ENCODE peak calls at places on chromosomes 4 and X, in ten cellular contexts. R is GM04503; T is WERI-Rb-1; S is HEK293T; W is activated CD4-positive, alpha-beta T cell treated with anti-CD3 and anti-CD28 coated beads, Interleukin-2, amount 50 U/mL, for 1 hour; B is ACHN; O is activated T-cell treated with anti-CD3 and anti-CD28 coated beads for 48 hours; Z is anterior cingulate cortex; F is EH; G is endothelial cell. A is an unnamed sample.

GRCh38 chr4:89337678-89338077 is 30.1 kb upstream of the GPRIN3 start:
- DNase-seq in Z (no peak), T (no peak), G (no peak), O (no peak), B (no peak), S (no peak), W (no peak), R (no peak), F (no peak), A (no peak)

GRCh38 chr4:10108818-10109783 is 7.5 kb downstream of the WDR1 start:
- DNase-seq in G (no peak), T (no peak), F (no peak), Z (no peak), B (no peak), O (no peak), W (peak), R (no peak), S (no peak), A (no peak)

GRCh38 chrX:153519569-153520285 is 2.3 kb downstream of the ATP2B3 start:
- DNase-seq in B (peak), G (no peak), T (peak), R (no peak), O (no peak), Z (no peak), W (no peak), S (no peak), F (peak), A (no peak)

GRCh38 chrX:149877636-149878035 is 3.3 kb upstream of the MAGEA8 start:
- DNase-seq in G (no peak), O (no peak), R (no peak), S (no peak), F (peak), B (no peak), T (no peak), Z (no peak), W (no peak), A (no peak)

GRCh38 chrX:3585719-3586118 is 127.7 kb downstream of the PRKX start:
- DNase-seq in G (no peak), T (no peak), F (no peak), O (no peak), B (no peak), Z (no peak), S (no peak), R (no peak), W (no peak), A (no peak)

GRCh38 chr4:105088110-105088879 is 58.4 kb upstream of the TET2 start:
- DNase-seq in G (no peak), B (no peak), R (peak), O (no peak), Z (peak), S (no peak), F (peak), W (no peak), T (no peak), A (peak)

GRCh38 chrX:46589977-46590723 is 16.6 kb downstream of the CHST7 start:
- DNase-seq in B (peak), W (no peak), S (no peak), R (peak), F (peak), Z (no peak), T (no peak), O (no peak), G (no peak), A (no peak)

GRCh38 chr4:175054980-175055379 is 136.8 kb downstream of the ADAM29 start:
- DNase-seq in G (no peak), W (no peak), T (peak), S (no peak), B (no peak), O (no peak), F (no peak), R (no peak), Z (no peak), A (no peak)

GRCh38 chr4:182113774-182114173 is 129.4 kb upstream of the TENM3 start:
- DNase-seq in F (peak), G (no peak), B (no peak), Z (no peak), O (no peak), W (no peak), R (peak), S (no peak), T (no peak), A (peak)

GRCh38 chrX:107153005-107153404 is 34.4 kb upstream of the RBM41 start:
- DNase-seq in R (no peak), W (no peak), O (no peak), G (no peak), T (no peak), Z (no peak), S (no peak), F (no peak), B (no peak), A (no peak)